ENCODE peak calls at places on chromosomes 12 and 14, in seven cellular contexts. C is CD8-positive, alpha-beta memory T cell; I is D721Med; T is neural progenitor cell; K is Calu3; V is retina; Y is GOT3. A is an unnamed sample.

GRCh38 chr14:24670594-24670993 is 36.6 kb upstream of the GZMB start:
- DNase-seq in C (peak; percentile 23), I (no peak), T (no peak), K (no peak), V (no peak), Y (no peak), A (no peak)

GRCh38 chr12:25272937-25273526 is 22.3 kb upstream of the KRAS start:
- DNase-seq in C (no peak), I (no peak), T (no peak), K (no peak), V (no peak), Y (no peak), A (no peak)

GRCh38 chr12:100668939-100669536 is 95.6 kb downstream of the GAS2L3 start:
- DNase-seq in C (no peak), I (peak; percentile 61), T (peak; percentile 89), K (peak; percentile 92), V (peak; percentile 75), Y (no peak), A (peak; percentile 42)

GRCh38 chr14:101246894-101247853 is 314.1 kb upstream of the DIO3 start:
- DNase-seq in C (no peak), I (no peak), T (no peak), K (no peak), V (no peak), Y (no peak), A (no peak)

GRCh38 chr12:43428088-43428600 is 123.9 kb downstream of the ADAMTS20 start:
- DNase-seq in C (no peak), I (no peak), T (no peak), K (no peak), V (no peak), Y (no peak), A (no peak)

GRCh38 chr14:32414808-32415255 is 85.7 kb downstream of the AKAP6 start:
- DNase-seq in C (no peak), I (no peak), T (no peak), K (no peak), V (no peak), Y (no peak), A (no peak)

GRCh38 chr14:68380304-68380840 is 412.5 kb downstream of the ZFP36L1 start:
- DNase-seq in C (no peak), I (no peak), T (no peak), K (no peak), V (no peak), Y (no peak), A (no peak)

GRCh38 chr14:20197459-20197858 is 6.8 kb downstream of the OR11G2 start:
- DNase-seq in C (no peak), I (no peak), T (no peak), K (no peak), V (no peak), Y (no peak), A (no peak)

GRCh38 chr14:104131968-104132732 is 6.2 kb upstream of the KIF26A start:
- DNase-seq in C (no peak), I (no peak), T (no peak), K (no peak), V (no peak), Y (no peak), A (no peak)

GRCh38 chr14:51963164-51963733 is 26.1 kb upstream of the RTRAF start:
- DNase-seq in C (no peak), I (no peak), T (no peak), K (no peak), V (no peak), Y (no peak), A (no peak)

A was measured in CD4-positive, CD25-positive, alpha-beta regulatory T cell.